ENCODE peak calls at places on chromosome 13, in eight cellular contexts. E is transverse colon, M is keratinocyte, J is HCT116, Q is tibial artery, C is progenitor cell of endocrine pancreas, T is B cell, P is CD14-positive monocyte. K is an unnamed sample.

GRCh38 chr13:98014766-98015165 is 61.3 kb downstream of the IPO5 start:
- DNase-seq in E (no peak), M (no peak), J (no peak), Q (no peak), C (no peak), T (no peak), P (no peak), K (no peak)

GRCh38 chr13:72204291-72204690 is 337.3 kb upstream of the DACH1 start:
- DNase-seq in E (no peak), M (no peak), J (peak; percentile 2), Q (no peak), C (no peak), T (no peak), P (no peak), K (no peak)

GRCh38 chr13:48054601-48055000 is 17.1 kb downstream of the NUDT15 start:
- DNase-seq in E (no peak), M (no peak), J (no peak), Q (no peak), C (no peak), T (no peak), P (no peak), K (no peak)

GRCh38 chr13:24713022-24713421 is 32.8 kb downstream of the ATP12A start:
- DNase-seq in E (no peak), M (no peak), J (no peak), Q (no peak), C (no peak), T (no peak), P (no peak), K (no peak)

GRCh38 chr13:92224825-92225224 is 826.4 kb downstream of the GPC5 start:
- DNase-seq in E (no peak), M (no peak), J (no peak), Q (no peak), C (no peak), T (no peak), P (no peak), K (no peak)

GRCh38 chr13:23960566-23961156 is 63.4 kb upstream of the C1QTNF9B start:
- DNase-seq in E (no peak), M (no peak), J (peak; percentile 27), Q (no peak), C (no peak), T (no peak), P (no peak), K (peak; percentile 54)

GRCh38 chr13:26508885-26509284 is 48.6 kb upstream of the WASF3 start:
- DNase-seq in E (peak; percentile 62), M (no peak), J (no peak), Q (peak; percentile 87), C (no peak), T (no peak), P (no peak), K (no peak)

GRCh38 chr13:110149036-110149435 is 157.9 kb downstream of the COL4A1 start:
- DNase-seq in E (no peak), M (no peak), J (no peak), Q (no peak), C (no peak), T (no peak), P (no peak), K (no peak)

GRCh38 chr13:31909889-31910551 is 121.6 kb upstream of the FRY start:
- DNase-seq in E (peak; percentile 46), M (peak; percentile 9), J (peak; percentile 41), Q (no peak), C (peak; percentile 25), T (peak; percentile 49), P (no peak), K (peak; percentile 56)

DNA sequence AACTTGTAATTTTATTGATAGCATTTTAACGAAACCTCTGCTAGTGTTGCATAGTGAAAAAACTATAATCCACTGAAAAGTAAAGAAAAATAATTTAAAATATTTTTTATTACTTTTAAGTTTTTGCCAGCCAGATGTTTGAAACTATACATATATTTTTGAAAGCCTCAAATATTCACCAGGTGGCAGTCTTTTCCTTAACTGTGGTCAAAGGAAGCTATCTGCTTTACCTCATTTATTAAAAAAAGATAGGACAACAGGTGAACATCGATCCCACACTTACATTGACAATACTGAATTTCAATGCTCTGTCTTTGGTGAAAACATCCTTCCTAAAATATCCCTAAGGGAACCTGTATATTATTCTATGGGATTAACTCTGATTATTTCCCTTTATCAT is 100.5 kb downstream of the TRPC4 start:
- DNase-seq in E (no peak), M (no peak), J (no peak), Q (no peak), C (no peak), T (no peak), P (no peak), K (no peak)
- TF ChIP-seq CTCF in E (no peak), M (no peak), J (no peak), Q (no peak), C (peak; percentile 51), T (no peak), P (no peak), K (no peak)

GRCh38 chr13:39415403-39415802 is 187.6 kb downstream of the LHFPL6 start:
- DNase-seq in E (no peak), M (no peak), J (peak; percentile 15), Q (peak; percentile 68), C (no peak), T (no peak), P (no peak), K (peak; percentile 16)
- TF ChIP-seq CTCF in E (peak; percentile 29), M (peak; percentile 65), J (peak; percentile 55), Q (peak; percentile 39), C (peak; percentile 35), T (no peak), P (peak; percentile 48), K (no peak)

GRCh38 chr13:41568990-41569387 is 111.6 kb downstream of the RGCC start:
- DNase-seq in E (no peak), M (no peak), J (no peak), Q (no peak), C (no peak), T (no peak), P (no peak), K (no peak)
- TF ChIP-seq CTCF in E (no peak), M (no peak), J (no peak), Q (peak; percentile 24), C (no peak), T (no peak), P (no peak), K (no peak)

GRCh38 chr13:29160862-29161261 is 340.7 kb downstream of the MTUS2 start:
- DNase-seq in E (no peak), M (no peak), J (no peak), Q (no peak), C (no peak), T (no peak), P (no peak), K (no peak)
- TF ChIP-seq CTCF in E (no peak), M (no peak), J (no peak), Q (no peak), C (no peak), T (no peak), P (no peak), K (no peak)

GRCh38 chr13:49214917-49215376 is 5.2 kb upstream of the MLNR start:
- DNase-seq in E (peak; percentile 45), M (no peak), J (peak; percentile 19), Q (no peak), C (no peak), T (peak; percentile 48), P (peak; percentile 82), K (peak; percentile 26)
- TF ChIP-seq CTCF in E (no peak), M (peak; percentile 31), J (peak; percentile 27), Q (no peak), C (no peak), T (peak; percentile 25), P (peak; percentile 49), K (no peak)

GRCh38 chr13:59047546-59047945 is 1116.2 kb downstream of the DIAPH3 start:
- DNase-seq in E (no peak), M (no peak), J (no peak), Q (no peak), C (no peak), T (no peak), P (no peak), K (no peak)
- TF ChIP-seq CTCF in E (no peak), M (no peak), J (no peak), Q (no peak), C (no peak), T (no peak), P (no peak), K (no peak)

DNA sequence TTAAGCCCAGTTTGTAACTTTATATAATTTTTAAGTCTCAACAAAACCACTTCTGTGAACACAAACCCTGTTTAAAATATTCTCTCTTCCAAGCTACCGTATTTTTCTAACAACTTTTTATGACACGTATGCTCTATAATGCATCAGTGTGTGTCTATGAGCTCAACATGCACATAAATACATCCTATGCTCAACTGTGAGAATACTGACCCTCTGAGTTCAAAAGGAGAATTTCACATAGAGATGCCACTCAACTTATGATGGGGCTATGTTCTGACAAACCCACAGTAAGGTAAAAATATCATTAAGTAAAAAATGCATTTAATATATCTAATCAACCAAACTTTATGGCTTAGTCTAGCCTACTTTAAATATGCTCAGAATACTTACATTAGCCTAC is 1139.7 kb upstream of the SPRY2 start:
- DNase-seq in E (no peak), M (no peak), J (no peak), Q (no peak), C (no peak), T (no peak), P (no peak), K (no peak)
- TF ChIP-seq CTCF in E (no peak), M (no peak), J (no peak), Q (no peak), C (peak; percentile 32), T (no peak), P (no peak), K (no peak)

K was measured in Calu3.